ENCODE peak calls at places on chromosomes 13 and 19, in six cellular contexts. J is esophagus squamous epithelium, B is GM12892, I is tibial nerve, M is IMR-90, N is A549. D is an unnamed sample.

GRCh38 chr19:34482380-34483250 is 1.1 kb downstream of the WTIP start:
- DNase-seq in J (no peak), B (no peak), I (no peak), M (peak), N (peak), D (no peak)

GRCh38 chr13:53250272-53250875 is 221.8 kb downstream of the OLFM4 start:
- DNase-seq in J (no peak), B (no peak), I (peak), M (peak), N (peak), D (no peak)

GRCh38 chr13:112821340-112822055 is 131.7 kb downstream of the ATP11A start:
- DNase-seq in J (no peak), B (no peak), I (no peak), M (peak), N (no peak), D (no peak)

GRCh38 chr13:113723400-113724015 is 35.5 kb upstream of the TMEM255B start:
- DNase-seq in J (no peak), B (no peak), I (no peak), M (no peak), N (no peak), D (no peak)

GRCh38 chr13:81017525-81018152 is 676.7 kb upstream of the SPRY2 start:
- DNase-seq in J (no peak), B (no peak), I (no peak), M (peak), N (peak), D (no peak)

GRCh38 chr19:4338441-4339350 is at the start of gene STAP2:
- DNase-seq in J (no peak), B (no peak), I (no peak), M (no peak), N (no peak), D (peak)

GRCh38 chr13:112509190-112509589 is 78.8 kb downstream of the TUBGCP3 start:
- DNase-seq in J (no peak), B (no peak), I (no peak), M (no peak), N (no peak), D (no peak)

GRCh38 chr13:60654405-60654804 is 257.4 kb downstream of the TDRD3 start:
- DNase-seq in J (no peak), B (no peak), I (peak), M (no peak), N (no peak), D (no peak)

GRCh38 chr19:1452802-1453524 is 3.0 kb downstream of the APC2 start:
- DNase-seq in J (no peak), B (no peak), I (no peak), M (no peak), N (no peak), D (no peak)

GRCh38 chr13:22592515-22592914 is 588.3 kb upstream of the SGCG start:
- DNase-seq in J (no peak), B (no peak), I (no peak), M (peak), N (no peak), D (no peak)

GRCh38 chr19:57803594-57804325 is 11.0 kb downstream of the ZNF552 start:
- DNase-seq in J (no peak), B (no peak), I (no peak), M (peak), N (no peak), D (no peak)

GRCh38 chr19:37905936-37906867 is at the start of gene WDR87:
- DNase-seq in J (no peak), B (peak), I (no peak), M (no peak), N (peak), D (no peak)

DNA sequence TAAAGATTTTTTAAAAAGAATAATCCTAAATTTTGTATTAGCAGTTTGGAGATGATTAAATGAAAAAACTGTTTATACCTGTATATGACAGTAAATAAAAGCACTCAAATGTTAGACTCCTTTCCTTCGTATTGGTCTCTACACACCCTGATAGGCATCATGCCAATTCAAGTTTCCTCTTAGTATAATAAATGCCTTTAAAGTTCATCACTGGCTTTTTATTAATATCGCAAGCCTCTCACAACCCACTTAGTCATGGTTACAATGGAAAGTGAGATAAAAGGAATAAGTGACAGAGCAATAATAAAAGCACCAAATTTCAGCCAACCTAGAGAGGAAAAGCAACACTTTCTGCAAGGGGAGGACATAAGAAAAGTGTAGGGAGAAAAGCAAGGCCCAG is 102.2 kb downstream of the PIBF1 start:
- DNase-seq in J (no peak), B (no peak), I (no peak), M (no peak), N (no peak), D (no peak)
- TF ChIP-seq POLR2A in J (no peak), B (no peak), I (no peak), M (no peak), N (no peak), D (no peak)

GRCh38 chr13:46176756-46177155 is 5.2 kb downstream of the LCP1 start:
- DNase-seq in J (no peak), B (no peak), I (peak), M (no peak), N (no peak), D (no peak)
- TF ChIP-seq POLR2A in J (no peak), B (peak), I (no peak), M (no peak), N (no peak), D (no peak)

GRCh38 chr13:42048625-42049453 is at the start of gene DGKH:
- DNase-seq in J (no peak), B (peak), I (peak), M (peak), N (peak), D (peak)
- TF ChIP-seq POLR2A in J (no peak), B (peak), I (no peak), M (peak), N (peak), D (no peak)

GRCh38 chr19:40283414-40284250 is 1.5 kb downstream of the AKT2 start:
- DNase-seq in J (no peak), B (no peak), I (no peak), M (peak), N (no peak), D (no peak)
- TF ChIP-seq POLR2A in J (no peak), B (no peak), I (no peak), M (no peak), N (no peak), D (no peak)

GRCh38 chr13:25301347-25302113 is at the start of gene NUP58:
- DNase-seq in J (peak), B (peak), I (peak), M (peak), N (peak), D (peak)
- TF ChIP-seq POLR2A in J (no peak), B (peak), I (peak), M (peak), N (peak), D (peak)

GRCh38 chr19:15419413-15420025 is 731 bp upstream of the AKAP8L start:
- DNase-seq in J (no peak), B (no peak), I (no peak), M (no peak), N (no peak), D (no peak)

GRCh38 chr19:15417699-15418098 is 1.1 kb downstream of the AKAP8L start:
- DNase-seq in J (no peak), B (no peak), I (no peak), M (no peak), N (no peak), D (no peak)

GRCh38 chr19:15421136-15421535 is 2.3 kb upstream of the AKAP8L start:
- DNase-seq in J (no peak), B (no peak), I (no peak), M (peak), N (no peak), D (no peak)

GRCh38 chr19:15418112-15418587 is 638 bp downstream of the AKAP8L start:
- DNase-seq in J (no peak), B (no peak), I (no peak), M (no peak), N (peak), D (peak)

DNA sequence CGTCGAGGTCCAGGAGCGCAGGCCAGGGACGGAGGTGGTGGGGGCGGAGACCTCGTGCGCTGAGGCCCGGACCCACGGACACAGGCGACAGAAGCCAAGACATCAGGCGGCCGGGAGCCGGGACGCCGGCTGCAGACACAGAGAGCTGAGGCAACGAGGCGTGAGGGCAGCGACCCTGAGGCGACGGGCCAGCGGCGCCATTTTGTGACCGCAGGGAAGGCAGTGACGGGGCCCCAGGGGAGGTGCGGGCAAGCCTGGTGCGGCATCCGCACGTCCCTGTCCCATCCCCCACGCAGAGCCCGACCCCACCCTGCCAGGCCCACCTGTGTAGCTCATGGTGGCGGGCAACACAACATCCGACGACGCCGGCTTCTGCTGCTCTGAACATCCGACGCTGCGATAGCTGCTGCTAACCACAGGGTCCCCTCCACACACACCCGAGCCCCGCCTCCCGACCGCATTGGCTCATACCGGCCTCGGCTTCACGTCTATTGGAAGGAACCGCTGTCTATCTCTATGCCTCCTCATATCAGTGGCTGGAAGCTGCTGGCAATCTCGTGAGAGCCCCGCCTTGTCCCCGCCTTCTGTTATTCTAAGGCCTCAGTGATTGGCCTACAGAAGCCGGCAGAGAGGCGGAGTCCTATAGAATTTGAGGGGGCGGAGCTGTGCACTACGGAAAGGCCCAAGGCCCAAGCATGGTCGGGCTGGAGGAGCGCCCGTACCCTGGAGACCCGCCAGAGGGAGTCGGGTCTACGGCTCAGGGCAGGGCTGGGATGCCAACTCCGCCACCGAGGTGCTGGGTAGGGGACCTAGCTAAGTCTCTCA is at the start of gene AKAP8L:
- DNase-seq in J (peak), B (peak), I (peak), M (peak), N (peak), D (peak)
- TF ChIP-seq POLR2A in J (no peak), B (peak), I (peak), M (peak), N (peak), D (peak)

GRCh38 chr19:5622465-5623396 is at the start of the genes SAFB and SAFB2:
- DNase-seq in J (peak), B (peak), I (peak), M (peak), N (peak), D (peak)
- TF ChIP-seq POLR2A in J (no peak), B (peak), I (peak), M (peak), N (peak), D (peak)

DNA sequence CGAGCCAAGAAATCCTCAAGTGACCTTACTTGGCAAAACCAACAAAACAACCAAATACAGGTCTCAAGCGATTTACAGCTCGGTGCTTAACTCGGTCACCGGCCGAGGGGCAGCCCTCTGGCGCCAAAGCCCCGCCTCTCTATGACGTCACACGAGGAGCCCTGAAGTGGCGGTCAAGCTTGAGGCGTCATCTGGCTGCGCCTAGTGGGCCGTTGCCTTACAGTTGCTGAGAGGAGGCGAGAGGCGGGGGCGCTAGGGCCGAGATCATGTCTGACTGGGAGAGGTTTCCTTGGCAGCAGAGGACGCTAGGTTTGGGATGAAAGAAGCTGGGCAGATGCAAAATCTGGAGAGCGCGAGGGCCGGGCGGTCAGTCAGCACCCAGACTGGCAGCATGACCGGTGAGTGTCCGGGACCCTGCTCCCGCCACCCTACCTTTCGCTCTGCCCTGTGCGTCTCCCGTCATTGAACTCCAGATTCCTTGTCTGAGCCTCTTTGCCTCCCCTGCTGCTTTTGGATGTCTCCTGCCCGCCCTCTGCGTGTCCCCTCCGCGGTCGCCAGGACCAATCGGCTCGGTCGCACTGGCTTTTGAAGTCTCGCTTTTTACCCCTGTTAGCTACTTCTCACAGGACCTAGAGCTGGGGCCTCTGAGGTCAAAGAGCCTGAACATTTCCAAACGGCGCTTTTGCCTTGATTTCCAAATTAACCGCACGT is at the start of gene CDADC1:
- DNase-seq in J (peak), B (peak), I (peak), M (peak), N (peak), D (peak)
- TF ChIP-seq POLR2A in J (no peak), B (peak), I (peak), M (peak), N (peak), D (peak)

D was measured in ovary.